ENCODE peak calls at places on chromosomes 5 and 9, in eight cellular contexts. J is fibroblast of lung, L is sigmoid colon, C is psoas muscle, O is right lobe of liver, R is cardiac muscle cell, T is GM06990, W is astrocyte. U is an unnamed sample.
A peak's percentile ranks its signal among the peaks of the same experiment; 100 is the strongest.

GRCh38 chr5:113806823-113807222 is 293.3 kb downstream of the YTHDC2 start:
- DNase-seq in J (peak; percentile 25), T (no peak), R (peak; percentile 39), W (no peak), L (no peak), C (no peak), O (no peak), U (no peak)

GRCh38 chr9:95778957-95779356 is 96.5 kb upstream of the ERCC6L2 start:
- DNase-seq in J (peak; percentile 89), T (no peak), R (peak; percentile 88), W (peak; percentile 88), C (peak; percentile 88), L (peak; percentile 87), O (no peak), U (no peak)

GRCh38 chr9:4721736-4722135 is 19.3 kb downstream of the AK3 start:
- DNase-seq in W (no peak), L (no peak), C (no peak), J (no peak), R (no peak), O (no peak), T (no peak), U (no peak)

GRCh38 chr5:143352691-143353090 is 50.8 kb downstream of the NR3C1 start:
- DNase-seq in R (no peak), L (no peak), W (no peak), O (no peak), T (no peak), C (no peak), J (no peak), U (peak; percentile 38)

GRCh38 chr5:178469975-178470692 is 120.1 kb downstream of the COL23A1 start:
- DNase-seq in T (no peak), J (no peak), R (no peak), W (no peak), C (no peak), L (no peak), O (no peak), U (no peak)

GRCh38 chr5:134079748-134080581 is 34.5 kb upstream of the TCF7 start:
- DNase-seq in J (no peak), L (peak; percentile 48), T (no peak), O (no peak), W (no peak), C (no peak), R (no peak), U (peak; percentile 68)

GRCh38 chr9:97900738-97901565 is 21.3 kb downstream of the TRMO start:
- DNase-seq in W (peak; percentile 13), T (no peak), L (no peak), J (peak; percentile 44), C (no peak), O (no peak), R (peak; percentile 69), U (no peak)

GRCh38 chr5:147892696-147893296 is 13.5 kb downstream of the C5orf46 start:
- DNase-seq in J (no peak), O (no peak), L (no peak), C (no peak), R (no peak), W (no peak), T (no peak), U (no peak)

GRCh38 chr5:87434461-87434860 is 21.7 kb upstream of the CCNH start:
- DNase-seq in O (no peak), W (no peak), L (no peak), T (no peak), C (no peak), R (no peak), J (no peak), U (no peak)

GRCh38 chr5:119287547-119288073 is 68.2 kb upstream of the TNFAIP8 start:
- DNase-seq in C (no peak), L (no peak), J (peak; percentile 90), W (peak; percentile 88), R (no peak), O (no peak), T (peak; percentile 61), U (no peak)

GRCh38 chr5:100444961-100445360 is 90.2 kb upstream of the FAM174A start:
- DNase-seq in W (peak; percentile 57), T (no peak), J (peak; percentile 67), L (no peak), O (no peak), C (no peak), R (no peak), U (no peak)

GRCh38 chr9:89821081-89821480 is 216.3 kb downstream of the GADD45G start:
- DNase-seq in J (peak; percentile 71), W (peak; percentile 60), T (no peak), O (no peak), C (no peak), R (peak; percentile 21), L (no peak), U (no peak)

GRCh38 chr5:55541056-55541635 is 6.4 kb upstream of the PLPP1 start:
- DNase-seq in L (no peak), C (no peak), R (no peak), T (no peak), J (no peak), O (no peak), W (no peak), U (no peak)

GRCh38 chr9:98010450-98010849 is 27.3 kb downstream of the ANP32B start:
- DNase-seq in J (peak; percentile 51), O (no peak), T (no peak), R (peak; percentile 49), C (no peak), L (no peak), W (peak; percentile 32), U (no peak)

GRCh38 chr9:70119786-70120185 is 76.1 kb downstream of the MAMDC2 start:
- DNase-seq in W (no peak), C (no peak), J (no peak), T (no peak), O (no peak), R (no peak), L (no peak), U (no peak)

GRCh38 chr9:92734931-92735906 is 29.4 kb downstream of the BICD2 start:
- DNase-seq in W (no peak), J (no peak), L (no peak), R (no peak), O (no peak), T (no peak), C (no peak), U (no peak)

GRCh38 chr9:15942806-15943424 is 390.1 kb downstream of the CCDC171 start:
- DNase-seq in W (no peak), L (no peak), C (no peak), J (no peak), O (no peak), T (no peak), R (peak; percentile 12), U (no peak)

GRCh38 chr9:136230365-136230764 is 15.2 kb downstream of the QSOX2 start:
- DNase-seq in R (no peak), T (no peak), J (no peak), L (no peak), C (no peak), W (no peak), O (no peak), U (no peak)
- H3K36me3 ChIP-seq in R (no peaks in the 10 kb centered on the region), T (peaks cover 8% of the 10 kb centered on the region), J (no peaks in the 10 kb centered on the region), L (no peaks in the 10 kb centered on the region), C (no peaks in the 10 kb centered on the region), W (no peaks in the 10 kb centered on the region), O (no peaks in the 10 kb centered on the region), U (peaks cover 4% of the 10 kb centered on the region)

DNA sequence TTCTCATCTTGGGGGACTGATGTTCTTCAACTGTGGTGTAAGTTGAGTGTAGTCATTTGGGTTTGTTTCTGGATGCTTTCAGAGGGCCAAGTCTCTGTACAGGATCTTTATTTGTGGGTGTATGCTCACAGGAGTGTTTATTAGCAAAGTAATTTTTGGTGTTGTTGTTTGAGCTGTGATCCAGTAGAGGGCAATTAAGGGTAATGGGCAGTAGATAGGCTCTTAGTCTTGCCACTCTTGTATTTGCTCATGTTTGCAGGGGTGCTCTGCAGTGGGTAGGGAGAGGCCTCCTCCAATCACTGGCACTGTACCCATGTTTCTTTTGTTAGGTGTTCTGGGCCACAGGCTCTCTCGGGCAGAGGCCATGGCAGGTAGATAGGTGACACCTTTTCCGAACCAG is 45.9 kb upstream of the ITGA2 start:
- DNase-seq in L (no peak), T (no peak), J (no peak), O (no peak), W (no peak), R (no peak), C (no peak), U (no peak)
- TF ChIP-seq CTCF in L (no peak), T (peak; percentile 31), J (no peak), O (no peak), W (no peak), R (peak; percentile 30), C (no peak), U (no peak)

GRCh38 chr9:23825700-23826099 is 340 bp downstream of the ELAVL2 start:
- DNase-seq in J (peak; percentile 21), O (no peak), R (peak; percentile 5), C (no peak), L (no peak), T (no peak), W (no peak), U (no peak)

GRCh38 chr9:23822331-23823169 is 3.5 kb downstream of the ELAVL2 start:
- DNase-seq in W (no peak), C (no peak), L (no peak), R (no peak), T (no peak), O (no peak), J (no peak), U (no peak)

GRCh38 chr9:23826120-23826629 is at the start of gene ELAVL2:
- DNase-seq in J (peak; percentile 96), O (peak; percentile 65), C (peak; percentile 91), L (peak; percentile 85), W (peak; percentile 95), T (peak; percentile 14), R (peak; percentile 91), U (no peak)

GRCh38 chr9:23824241-23825142 is 1.5 kb downstream of the ELAVL2 start:
- DNase-seq in C (peak; percentile 39), J (peak; percentile 36), O (peak; percentile 19), R (no peak), W (peak; percentile 13), L (no peak), T (no peak), U (no peak)

GRCh38 chr9:23825143-23825531 is 903 bp downstream of the ELAVL2 start:
- DNase-seq in O (no peak), W (no peak), L (no peak), T (no peak), C (no peak), R (no peak), J (no peak), U (no peak)
- H3K36me3 ChIP-seq in O (no peaks in the 10 kb centered on the region), W (no peaks in the 10 kb centered on the region), L (no peaks in the 10 kb centered on the region), T (no peaks in the 10 kb centered on the region), C (no peaks in the 10 kb centered on the region), R (no peaks in the 10 kb centered on the region), J (no peaks in the 10 kb centered on the region), U (no peaks in the 10 kb centered on the region)

GRCh38 chr5:141437208-141437607 is 6.9 kb downstream of the PCDHGA12 start:
- DNase-seq in L (no peak), C (no peak), J (peak; percentile 27), R (no peak), W (no peak), O (no peak), T (no peak), U (no peak)

GRCh38 chr5:141441571-141442170 is 11.4 kb downstream of the PCDHGA12 start:
- DNase-seq in W (no peak), T (peak; percentile 5), L (no peak), O (no peak), J (no peak), C (no peak), R (no peak), U (no peak)

GRCh38 chr5:141434006-141434405 is 3.7 kb downstream of the PCDHGA12 start:
- DNase-seq in T (no peak), L (no peak), C (no peak), J (peak; percentile 18), R (no peak), O (no peak), W (no peak), U (no peak)

GRCh38 chr5:141439411-141440141 is 9.3 kb downstream of the PCDHGA12 start:
- DNase-seq in T (no peak), J (peak; percentile 52), O (no peak), W (peak; percentile 38), C (no peak), R (no peak), L (no peak), U (no peak)
- TF ChIP-seq CTCF in T (no peak), J (no peak), O (no peak), W (peak; percentile 11), C (no peak), R (no peak), L (no peak), U (no peak)